ENCODE peak calls at places on chromosomes 16 and 17, in five cellular contexts. O is aorta, R is HCT116, Z is PC-3, P is upper lobe of left lung. C is an unnamed sample.
A peak's percentile ranks its signal among the peaks of the same experiment; 100 is the strongest.

GRCh38 chr17:62703776-62704380 is 76.4 kb downstream of the MRC2 start:
- DNase-seq in R (no peak), P (peak; percentile 97), Z (peak; percentile 90), O (peak; percentile 81), C (peak; percentile 79)

GRCh38 chr16:68548947-68549346 is 9.9 kb downstream of the ZFP90 start:
- DNase-seq in R (no peak), O (no peak), P (no peak), Z (no peak), C (no peak)

GRCh38 chr17:1958134-1958881 is 66.8 kb downstream of the RTN4RL1 start:
- DNase-seq in O (no peak), Z (no peak), R (no peak), P (no peak), C (no peak)

GRCh38 chr17:63140255-63140654 is 174.2 kb downstream of the TANC2 start:
- DNase-seq in Z (peak; percentile 18), O (peak; percentile 50), R (no peak), P (no peak), C (no peak)

GRCh38 chr16:13957197-13958078 is 37.5 kb downstream of the ERCC4 start:
- DNase-seq in O (peak; percentile 81), P (peak; percentile 84), Z (peak; percentile 88), R (peak; percentile 86), C (peak; percentile 54)

GRCh38 chr17:10836966-10837599 is 804 bp downstream of the PIRT start:
- DNase-seq in P (no peak), R (no peak), Z (no peak), O (no peak), C (no peak)

GRCh38 chr17:6534846-6535514 is 21.4 kb downstream of the PITPNM3 start:
- DNase-seq in O (no peak), Z (no peak), R (no peak), P (no peak), C (no peak)

GRCh38 chr16:23072769-23073549 is 76.3 kb downstream of the USP31 start:
- DNase-seq in R (no peak), O (no peak), Z (peak; percentile 12), P (no peak), C (no peak)

GRCh38 chr17:81591971-81592370 is 39.8 kb upstream of the FAAP100 start:
- DNase-seq in R (no peak), P (no peak), Z (no peak), O (no peak), C (no peak)

GRCh38 chr17:73335591-73336503 is 24.0 kb upstream of the CDC42EP4 start:
- DNase-seq in Z (peak; percentile 46), R (no peak), P (no peak), O (no peak), C (no peak)

DNA sequence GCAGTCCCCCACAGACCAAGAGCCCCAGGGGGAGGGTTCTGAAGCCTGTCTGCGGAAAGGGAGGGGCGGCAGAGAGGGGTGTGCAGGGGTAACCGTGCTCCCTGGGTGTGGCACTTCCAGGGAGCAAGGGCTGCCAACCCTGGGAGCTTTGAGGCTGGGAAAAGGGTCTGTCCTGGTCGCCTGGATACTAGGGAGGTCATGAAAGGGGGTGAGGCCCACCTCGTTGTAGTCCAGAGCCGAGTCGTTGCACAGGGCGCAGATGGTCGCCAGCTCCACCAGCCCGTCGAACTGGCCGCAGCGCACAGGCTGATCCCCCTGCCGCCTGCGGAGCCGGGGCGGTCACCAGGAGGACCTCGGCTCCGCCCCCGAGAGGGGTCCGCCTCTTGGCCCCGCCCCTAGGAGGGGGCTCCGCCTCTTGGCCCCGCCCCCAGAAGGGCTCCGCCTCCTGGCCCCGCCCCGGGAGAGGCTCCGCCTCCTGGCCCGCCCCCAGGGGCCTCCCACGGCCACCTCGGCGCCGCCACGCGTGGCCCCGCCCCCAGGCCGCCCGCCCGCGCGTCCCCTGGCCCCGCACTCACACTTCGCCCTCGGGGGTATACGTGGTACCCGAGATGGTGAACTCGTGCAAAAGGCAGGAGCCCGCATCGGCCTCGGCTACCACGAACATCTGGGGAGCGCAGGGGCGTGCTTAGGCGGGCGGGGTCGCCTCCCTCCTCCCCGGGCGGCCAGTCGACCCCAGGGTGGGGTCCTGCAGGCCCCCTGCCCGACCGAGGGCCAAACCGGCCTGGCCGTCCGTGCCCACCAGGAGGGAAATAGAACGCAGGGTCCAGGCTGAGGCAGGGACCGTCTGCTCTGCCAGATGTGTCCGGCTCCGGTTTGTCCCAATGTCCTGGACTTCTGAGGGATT is 19.5 kb downstream of the ATP2A3 start:
- DNase-seq in R (peak; percentile 29), O (no peak), P (peak; percentile 93), Z (no peak), C (no peak)
- H3K27ac ChIP-seq in R (peak overlapping the region; percentile 43), O (no peak overlapping the region), P (peak overlapping the region; percentile 64), Z (no peak overlapping the region), C (no peak overlapping the region)

DNA sequence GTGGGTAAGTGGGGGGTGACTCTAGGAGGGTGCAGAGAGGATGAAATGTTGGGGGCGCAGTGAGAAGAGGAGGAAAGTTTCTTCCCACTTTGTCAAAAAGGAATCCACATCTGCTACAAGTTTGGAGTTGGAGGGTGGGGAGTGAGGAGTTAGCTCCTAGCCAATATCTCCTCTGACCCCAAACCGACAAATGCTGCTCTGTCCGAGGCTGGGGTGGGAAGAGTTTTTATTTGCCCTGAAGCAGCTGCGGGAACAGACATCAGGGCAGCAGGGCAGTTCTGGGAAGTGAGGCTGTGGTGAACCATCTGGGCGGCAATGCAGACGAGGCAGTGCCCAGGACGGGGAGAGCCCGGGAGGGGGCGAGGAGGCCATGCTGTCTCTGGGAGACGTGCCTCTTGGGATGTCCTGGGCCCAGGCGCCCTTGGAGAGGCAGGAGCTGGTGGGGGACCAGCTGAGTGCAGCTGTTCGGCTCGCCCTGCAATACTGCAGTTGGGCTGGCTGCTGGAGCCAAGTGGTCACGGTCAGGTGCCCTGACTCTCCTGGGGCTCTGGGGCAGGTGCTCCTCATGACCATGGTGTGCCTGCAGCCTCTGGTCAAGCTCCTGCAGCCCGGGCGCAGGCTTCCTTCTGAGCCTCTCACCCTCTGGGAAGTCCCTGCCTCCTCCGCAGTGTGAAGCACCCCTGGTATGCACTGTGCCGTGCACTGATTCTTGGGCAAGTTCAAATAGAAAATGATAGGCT is 6.4 kb upstream of the SOCS3 start:
- DNase-seq in P (peak; percentile 86), Z (no peak), R (no peak), O (no peak), C (no peak)
- H3K4me3 ChIP-seq in P (no peak overlapping the region), Z (no peak overlapping the region), R (no peak overlapping the region), O (no peak overlapping the region), C (no peak overlapping the region)

GRCh38 chr17:39603304-39604016 is 4.3 kb downstream of the NEUROD2 start:
- DNase-seq in O (no peak), R (no peak), P (no peak), Z (no peak), C (no peak)
- H3K4me1 ChIP-seq in O (no peaks in the 10 kb centered on the region), R (no peaks in the 10 kb centered on the region), P (peaks cover 40% of the 10 kb centered on the region), Z (no peaks in the 10 kb centered on the region), C (peaks cover 44% of the 10 kb centered on the region)

GRCh38 chr17:57422574-57423164 is 166.3 kb downstream of the MSI2 start:
- DNase-seq in P (no peak), R (peak; percentile 89), O (peak; percentile 59), Z (peak; percentile 87), C (peak; percentile 50)

GRCh38 chr17:57423541-57423940 is 167.2 kb downstream of the MSI2 start:
- DNase-seq in O (no peak), Z (no peak), P (no peak), R (no peak), C (no peak)

GRCh38 chr17:57425903-57426574 is 169.7 kb downstream of the MSI2 start:
- DNase-seq in P (no peak), R (no peak), O (no peak), Z (no peak), C (no peak)

GRCh38 chr17:57424273-57424672 is 167.9 kb downstream of the MSI2 start:
- DNase-seq in R (no peak), O (no peak), P (no peak), Z (no peak), C (no peak)

GRCh38 chr17:57424777-57425188 is 168.5 kb downstream of the MSI2 start:
- DNase-seq in Z (peak; percentile 94), R (peak; percentile 85), P (no peak), O (no peak), C (no peak)
- H3K27ac ChIP-seq in Z (peak overlapping the region; percentile 86), R (peak overlapping the region; percentile 78), P (no peak overlapping the region), O (no peak overlapping the region), C (no peak overlapping the region)

GRCh38 chr17:17722081-17722905 is 41.0 kb downstream of the RAI1 start:
- DNase-seq in R (no peak), O (no peak), Z (no peak), P (peak; percentile 79), C (no peak)
- H3K4me3 ChIP-seq in R (no peak overlapping the region), O (no peak overlapping the region), Z (no peak overlapping the region), P (peak overlapping the region; percentile 61), C (no peak overlapping the region)

C was measured in heart right ventricle.